ENCODE peak calls at places on chromosome 6, in nine cellular contexts. One of them, this sample, is unnamed.

GRCh38 chr6:166512567-166512966 is 73.9 kb downstream of the RAMACL start:
- DNase-seq in A673: no peak
- DNase-seq in neural progenitor cell: no peak
- DNase-seq in activated T-cell treated with anti-CD3 and anti-CD28 coated beads, Interleukin-2, amount 50 U/mL, for 4 hours: peak; percentile 41
- DNase-seq in cardiac fibroblast: no peak
- DNase-seq in stimulated activated CD4-positive, alpha-beta T cell treated with anti-CD3 and anti-CD28 coated beads, Interleukin-4, amount 100 ng/mL, for 4 hours: peak; percentile 41
- DNase-seq in stimulated activated naive CD4-positive, alpha-beta T cell: peak; percentile 15
- DNase-seq in kidney glomerular epithelial cell: no peak
- DNase-seq in NCI-H1417: no peak
- DNase-seq in this sample: no peak

GRCh38 chr6:128242765-128243403 is 277.5 kb downstream of the PTPRK start:
- DNase-seq in A673: no peak
- DNase-seq in neural progenitor cell: no peak
- DNase-seq in activated T-cell treated with anti-CD3 and anti-CD28 coated beads, Interleukin-2, amount 50 U/mL, for 4 hours: no peak
- DNase-seq in cardiac fibroblast: peak; percentile 47
- DNase-seq in stimulated activated CD4-positive, alpha-beta T cell treated with anti-CD3 and anti-CD28 coated beads, Interleukin-4, amount 100 ng/mL, for 4 hours: no peak
- DNase-seq in stimulated activated naive CD4-positive, alpha-beta T cell: no peak
- DNase-seq in kidney glomerular epithelial cell: no peak
- DNase-seq in NCI-H1417: no peak
- DNase-seq in this sample: no peak

GRCh38 chr6:148700713-148701392 is 46.0 kb upstream of the UST start:
- DNase-seq in A673: no peak
- DNase-seq in neural progenitor cell: peak; percentile 23
- DNase-seq in activated T-cell treated with anti-CD3 and anti-CD28 coated beads, Interleukin-2, amount 50 U/mL, for 4 hours: no peak
- DNase-seq in cardiac fibroblast: peak; percentile 72
- DNase-seq in stimulated activated CD4-positive, alpha-beta T cell treated with anti-CD3 and anti-CD28 coated beads, Interleukin-4, amount 100 ng/mL, for 4 hours: no peak
- DNase-seq in stimulated activated naive CD4-positive, alpha-beta T cell: no peak
- DNase-seq in kidney glomerular epithelial cell: no peak
- DNase-seq in NCI-H1417: peak; percentile 50
- DNase-seq in this sample: peak; percentile 16

GRCh38 chr6:161029195-161029809 is 37.7 kb downstream of the MAP3K4 start:
- DNase-seq in A673: no peak
- DNase-seq in neural progenitor cell: no peak
- DNase-seq in activated T-cell treated with anti-CD3 and anti-CD28 coated beads, Interleukin-2, amount 50 U/mL, for 4 hours: no peak
- DNase-seq in cardiac fibroblast: peak; percentile 80
- DNase-seq in stimulated activated CD4-positive, alpha-beta T cell treated with anti-CD3 and anti-CD28 coated beads, Interleukin-4, amount 100 ng/mL, for 4 hours: no peak
- DNase-seq in stimulated activated naive CD4-positive, alpha-beta T cell: no peak
- DNase-seq in kidney glomerular epithelial cell: peak; percentile 71
- DNase-seq in NCI-H1417: no peak
- DNase-seq in this sample: no peak

GRCh38 chr6:111161650-111162049 is 74.3 kb downstream of the SLC16A10 start:
- DNase-seq in A673: no peak
- DNase-seq in neural progenitor cell: no peak
- DNase-seq in activated T-cell treated with anti-CD3 and anti-CD28 coated beads, Interleukin-2, amount 50 U/mL, for 4 hours: no peak
- DNase-seq in cardiac fibroblast: no peak
- DNase-seq in stimulated activated CD4-positive, alpha-beta T cell treated with anti-CD3 and anti-CD28 coated beads, Interleukin-4, amount 100 ng/mL, for 4 hours: no peak
- DNase-seq in stimulated activated naive CD4-positive, alpha-beta T cell: no peak
- DNase-seq in kidney glomerular epithelial cell: no peak
- DNase-seq in NCI-H1417: no peak
- DNase-seq in this sample: no peak

GRCh38 chr6:155349129-155349528 is 34.8 kb upstream of the TFB1M start:
- DNase-seq in A673: no peak
- DNase-seq in neural progenitor cell: no peak
- DNase-seq in activated T-cell treated with anti-CD3 and anti-CD28 coated beads, Interleukin-2, amount 50 U/mL, for 4 hours: no peak
- DNase-seq in cardiac fibroblast: peak; percentile 35
- DNase-seq in stimulated activated CD4-positive, alpha-beta T cell treated with anti-CD3 and anti-CD28 coated beads, Interleukin-4, amount 100 ng/mL, for 4 hours: no peak
- DNase-seq in stimulated activated naive CD4-positive, alpha-beta T cell: no peak
- DNase-seq in kidney glomerular epithelial cell: no peak
- DNase-seq in NCI-H1417: no peak
- DNase-seq in this sample: no peak

GRCh38 chr6:14804001-14804401 is 441.9 kb upstream of the JARID2 start:
- DNase-seq in A673: no peak
- DNase-seq in neural progenitor cell: no peak
- DNase-seq in activated T-cell treated with anti-CD3 and anti-CD28 coated beads, Interleukin-2, amount 50 U/mL, for 4 hours: no peak
- DNase-seq in cardiac fibroblast: no peak
- DNase-seq in stimulated activated CD4-positive, alpha-beta T cell treated with anti-CD3 and anti-CD28 coated beads, Interleukin-4, amount 100 ng/mL, for 4 hours: no peak
- DNase-seq in stimulated activated naive CD4-positive, alpha-beta T cell: no peak
- DNase-seq in kidney glomerular epithelial cell: no peak
- DNase-seq in NCI-H1417: no peak
- DNase-seq in this sample: no peak

GRCh38 chr6:25497383-25497782 is 154.6 kb upstream of the SCGN start:
- DNase-seq in A673: no peak
- DNase-seq in neural progenitor cell: peak; percentile 11
- DNase-seq in activated T-cell treated with anti-CD3 and anti-CD28 coated beads, Interleukin-2, amount 50 U/mL, for 4 hours: no peak
- DNase-seq in cardiac fibroblast: no peak
- DNase-seq in stimulated activated CD4-positive, alpha-beta T cell treated with anti-CD3 and anti-CD28 coated beads, Interleukin-4, amount 100 ng/mL, for 4 hours: no peak
- DNase-seq in stimulated activated naive CD4-positive, alpha-beta T cell: no peak
- DNase-seq in kidney glomerular epithelial cell: no peak
- DNase-seq in NCI-H1417: no peak
- DNase-seq in this sample: no peak

GRCh38 chr6:56450376-56450775 is 192.3 kb downstream of the DST start:
- DNase-seq in A673: no peak
- DNase-seq in neural progenitor cell: no peak
- DNase-seq in activated T-cell treated with anti-CD3 and anti-CD28 coated beads, Interleukin-2, amount 50 U/mL, for 4 hours: no peak
- DNase-seq in cardiac fibroblast: no peak
- DNase-seq in stimulated activated CD4-positive, alpha-beta T cell treated with anti-CD3 and anti-CD28 coated beads, Interleukin-4, amount 100 ng/mL, for 4 hours: no peak
- DNase-seq in stimulated activated naive CD4-positive, alpha-beta T cell: no peak
- DNase-seq in kidney glomerular epithelial cell: no peak
- DNase-seq in NCI-H1417: no peak
- DNase-seq in this sample: no peak

GRCh38 chr6:134022650-134023049 is 29.8 kb downstream of the SLC2A12 start:
- DNase-seq in A673: no peak
- DNase-seq in neural progenitor cell: no peak
- DNase-seq in activated T-cell treated with anti-CD3 and anti-CD28 coated beads, Interleukin-2, amount 50 U/mL, for 4 hours: no peak
- DNase-seq in cardiac fibroblast: no peak
- DNase-seq in stimulated activated CD4-positive, alpha-beta T cell treated with anti-CD3 and anti-CD28 coated beads, Interleukin-4, amount 100 ng/mL, for 4 hours: no peak
- DNase-seq in stimulated activated naive CD4-positive, alpha-beta T cell: no peak
- DNase-seq in kidney glomerular epithelial cell: no peak
- DNase-seq in NCI-H1417: no peak
- DNase-seq in this sample: no peak

GRCh38 chr6:144493035-144493910 is 208.1 kb downstream of the UTRN start:
- DNase-seq in A673: no peak
- DNase-seq in neural progenitor cell: no peak
- DNase-seq in activated T-cell treated with anti-CD3 and anti-CD28 coated beads, Interleukin-2, amount 50 U/mL, for 4 hours: no peak
- DNase-seq in cardiac fibroblast: peak; percentile 81
- DNase-seq in stimulated activated CD4-positive, alpha-beta T cell treated with anti-CD3 and anti-CD28 coated beads, Interleukin-4, amount 100 ng/mL, for 4 hours: no peak
- DNase-seq in stimulated activated naive CD4-positive, alpha-beta T cell: no peak
- DNase-seq in kidney glomerular epithelial cell: no peak
- DNase-seq in NCI-H1417: no peak
- DNase-seq in this sample: no peak

GRCh38 chr6:3744901-3745470 is 6.5 kb downstream of the PXDC1 start:
- DNase-seq in A673: no peak
- DNase-seq in neural progenitor cell: no peak
- DNase-seq in activated T-cell treated with anti-CD3 and anti-CD28 coated beads, Interleukin-2, amount 50 U/mL, for 4 hours: no peak
- DNase-seq in cardiac fibroblast: no peak
- DNase-seq in stimulated activated CD4-positive, alpha-beta T cell treated with anti-CD3 and anti-CD28 coated beads, Interleukin-4, amount 100 ng/mL, for 4 hours: no peak
- DNase-seq in stimulated activated naive CD4-positive, alpha-beta T cell: no peak
- DNase-seq in kidney glomerular epithelial cell: no peak
- DNase-seq in NCI-H1417: no peak
- DNase-seq in this sample: no peak

GRCh38 chr6:163367388-163368183 is 46.9 kb upstream of the QKI start:
- DNase-seq in A673: no peak
- DNase-seq in neural progenitor cell: no peak
- DNase-seq in activated T-cell treated with anti-CD3 and anti-CD28 coated beads, Interleukin-2, amount 50 U/mL, for 4 hours: no peak
- DNase-seq in cardiac fibroblast: no peak
- DNase-seq in stimulated activated CD4-positive, alpha-beta T cell treated with anti-CD3 and anti-CD28 coated beads, Interleukin-4, amount 100 ng/mL, for 4 hours: no peak
- DNase-seq in stimulated activated naive CD4-positive, alpha-beta T cell: no peak
- DNase-seq in kidney glomerular epithelial cell: no peak
- DNase-seq in NCI-H1417: no peak
- DNase-seq in this sample: no peak

GRCh38 chr6:129598244-129599187 is 111.5 kb downstream of the ARHGAP18 start:
- DNase-seq in A673: peak; percentile 86
- DNase-seq in neural progenitor cell: peak; percentile 70
- DNase-seq in activated T-cell treated with anti-CD3 and anti-CD28 coated beads, Interleukin-2, amount 50 U/mL, for 4 hours: no peak
- DNase-seq in cardiac fibroblast: peak; percentile 90
- DNase-seq in stimulated activated CD4-positive, alpha-beta T cell treated with anti-CD3 and anti-CD28 coated beads, Interleukin-4, amount 100 ng/mL, for 4 hours: no peak
- DNase-seq in stimulated activated naive CD4-positive, alpha-beta T cell: peak; percentile 75
- DNase-seq in kidney glomerular epithelial cell: peak; percentile 54
- DNase-seq in NCI-H1417: peak; percentile 90
- DNase-seq in this sample: no peak

GRCh38 chr6:115363379-115363778 is 697.3 kb downstream of the FRK start:
- DNase-seq in A673: no peak
- DNase-seq in neural progenitor cell: no peak
- DNase-seq in activated T-cell treated with anti-CD3 and anti-CD28 coated beads, Interleukin-2, amount 50 U/mL, for 4 hours: no peak
- DNase-seq in cardiac fibroblast: no peak
- DNase-seq in stimulated activated CD4-positive, alpha-beta T cell treated with anti-CD3 and anti-CD28 coated beads, Interleukin-4, amount 100 ng/mL, for 4 hours: no peak
- DNase-seq in stimulated activated naive CD4-positive, alpha-beta T cell: no peak
- DNase-seq in kidney glomerular epithelial cell: no peak
- DNase-seq in NCI-H1417: no peak
- DNase-seq in this sample: no peak

GRCh38 chr6:20402181-20403079 is 751 bp downstream of the E2F3 start:
- DNase-seq in A673: peak; percentile 68
- DNase-seq in neural progenitor cell: peak; percentile 70
- DNase-seq in activated T-cell treated with anti-CD3 and anti-CD28 coated beads, Interleukin-2, amount 50 U/mL, for 4 hours: peak; percentile 15
- DNase-seq in cardiac fibroblast: peak; percentile 42
- DNase-seq in stimulated activated CD4-positive, alpha-beta T cell treated with anti-CD3 and anti-CD28 coated beads, Interleukin-4, amount 100 ng/mL, for 4 hours: peak; percentile 24
- DNase-seq in stimulated activated naive CD4-positive, alpha-beta T cell: peak; percentile 53
- DNase-seq in kidney glomerular epithelial cell: peak; percentile 31
- DNase-seq in NCI-H1417: peak; percentile 77
- DNase-seq in this sample: peak; percentile 40

GRCh38 chr6:39419607-39420006 is 97.1 kb upstream of the KCNK16 start:
- DNase-seq in A673: no peak
- DNase-seq in neural progenitor cell: no peak
- DNase-seq in activated T-cell treated with anti-CD3 and anti-CD28 coated beads, Interleukin-2, amount 50 U/mL, for 4 hours: no peak
- DNase-seq in cardiac fibroblast: no peak
- DNase-seq in stimulated activated CD4-positive, alpha-beta T cell treated with anti-CD3 and anti-CD28 coated beads, Interleukin-4, amount 100 ng/mL, for 4 hours: no peak
- DNase-seq in stimulated activated naive CD4-positive, alpha-beta T cell: no peak
- DNase-seq in kidney glomerular epithelial cell: no peak
- DNase-seq in NCI-H1417: no peak
- DNase-seq in this sample: no peak

GRCh38 chr6:15366003-15366535 is 120.2 kb downstream of the JARID2 start:
- DNase-seq in A673: peak; percentile 45
- DNase-seq in neural progenitor cell: no peak
- DNase-seq in activated T-cell treated with anti-CD3 and anti-CD28 coated beads, Interleukin-2, amount 50 U/mL, for 4 hours: no peak
- DNase-seq in cardiac fibroblast: no peak
- DNase-seq in stimulated activated CD4-positive, alpha-beta T cell treated with anti-CD3 and anti-CD28 coated beads, Interleukin-4, amount 100 ng/mL, for 4 hours: no peak
- DNase-seq in stimulated activated naive CD4-positive, alpha-beta T cell: no peak
- DNase-seq in kidney glomerular epithelial cell: no peak
- DNase-seq in NCI-H1417: peak; percentile 58
- DNase-seq in this sample: no peak

GRCh38 chr6:42845327-42845694 is 34.1 kb upstream of the RPL7L1 start:
- DNase-seq in A673: no peak
- DNase-seq in neural progenitor cell: no peak
- DNase-seq in activated T-cell treated with anti-CD3 and anti-CD28 coated beads, Interleukin-2, amount 50 U/mL, for 4 hours: no peak
- DNase-seq in cardiac fibroblast: no peak
- DNase-seq in stimulated activated CD4-positive, alpha-beta T cell treated with anti-CD3 and anti-CD28 coated beads, Interleukin-4, amount 100 ng/mL, for 4 hours: no peak
- DNase-seq in stimulated activated naive CD4-positive, alpha-beta T cell: no peak
- DNase-seq in kidney glomerular epithelial cell: no peak
- DNase-seq in NCI-H1417: peak; percentile 40
- DNase-seq in this sample: no peak

GRCh38 chr6:99614430-99615161 is 8.0 kb downstream of the PRDM13 start:
- DNase-seq in A673: peak; percentile 68
- DNase-seq in neural progenitor cell: peak; percentile 76
- DNase-seq in activated T-cell treated with anti-CD3 and anti-CD28 coated beads, Interleukin-2, amount 50 U/mL, for 4 hours: no peak
- DNase-seq in cardiac fibroblast: no peak
- DNase-seq in stimulated activated CD4-positive, alpha-beta T cell treated with anti-CD3 and anti-CD28 coated beads, Interleukin-4, amount 100 ng/mL, for 4 hours: no peak
- DNase-seq in stimulated activated naive CD4-positive, alpha-beta T cell: no peak
- DNase-seq in kidney glomerular epithelial cell: no peak
- DNase-seq in NCI-H1417: peak; percentile 87
- DNase-seq in this sample: no peak

GRCh38 chr6:12761376-12762115 is 45.0 kb downstream of the PHACTR1 start:
- DNase-seq in A673: peak; percentile 28
- DNase-seq in neural progenitor cell: no peak
- DNase-seq in activated T-cell treated with anti-CD3 and anti-CD28 coated beads, Interleukin-2, amount 50 U/mL, for 4 hours: no peak
- DNase-seq in cardiac fibroblast: peak; percentile 53
- DNase-seq in stimulated activated CD4-positive, alpha-beta T cell treated with anti-CD3 and anti-CD28 coated beads, Interleukin-4, amount 100 ng/mL, for 4 hours: no peak
- DNase-seq in stimulated activated naive CD4-positive, alpha-beta T cell: no peak
- DNase-seq in kidney glomerular epithelial cell: no peak
- DNase-seq in NCI-H1417: no peak
- DNase-seq in this sample: no peak

GRCh38 chr6:73610444-73611275 is 43.1 kb downstream of the SLC17A5 start:
- DNase-seq in A673: peak; percentile 65
- DNase-seq in neural progenitor cell: peak; percentile 16
- DNase-seq in activated T-cell treated with anti-CD3 and anti-CD28 coated beads, Interleukin-2, amount 50 U/mL, for 4 hours: no peak
- DNase-seq in cardiac fibroblast: peak; percentile 73
- DNase-seq in stimulated activated CD4-positive, alpha-beta T cell treated with anti-CD3 and anti-CD28 coated beads, Interleukin-4, amount 100 ng/mL, for 4 hours: no peak
- DNase-seq in stimulated activated naive CD4-positive, alpha-beta T cell: peak; percentile 60
- DNase-seq in kidney glomerular epithelial cell: peak; percentile 81
- DNase-seq in NCI-H1417: peak; percentile 44
- DNase-seq in this sample: no peak

GRCh38 chr6:38714239-38715015 is 684 bp upstream of the DNAH8 start:
- DNase-seq in A673: no peak
- DNase-seq in neural progenitor cell: no peak
- DNase-seq in activated T-cell treated with anti-CD3 and anti-CD28 coated beads, Interleukin-2, amount 50 U/mL, for 4 hours: no peak
- DNase-seq in cardiac fibroblast: no peak
- DNase-seq in stimulated activated CD4-positive, alpha-beta T cell treated with anti-CD3 and anti-CD28 coated beads, Interleukin-4, amount 100 ng/mL, for 4 hours: no peak
- DNase-seq in stimulated activated naive CD4-positive, alpha-beta T cell: no peak
- DNase-seq in kidney glomerular epithelial cell: no peak
- DNase-seq in NCI-H1417: no peak
- DNase-seq in this sample: no peak

GRCh38 chr6:131231103-131231502 is 95.8 kb downstream of the AKAP7 start:
- DNase-seq in A673: no peak
- DNase-seq in neural progenitor cell: no peak
- DNase-seq in activated T-cell treated with anti-CD3 and anti-CD28 coated beads, Interleukin-2, amount 50 U/mL, for 4 hours: no peak
- DNase-seq in cardiac fibroblast: peak; percentile 57
- DNase-seq in stimulated activated CD4-positive, alpha-beta T cell treated with anti-CD3 and anti-CD28 coated beads, Interleukin-4, amount 100 ng/mL, for 4 hours: no peak
- DNase-seq in stimulated activated naive CD4-positive, alpha-beta T cell: no peak
- DNase-seq in kidney glomerular epithelial cell: no peak
- DNase-seq in NCI-H1417: no peak
- DNase-seq in this sample: no peak

GRCh38 chr6:20589266-20589665 is 55.0 kb downstream of the CDKAL1 start:
- DNase-seq in A673: peak; percentile 34
- DNase-seq in neural progenitor cell: no peak
- DNase-seq in activated T-cell treated with anti-CD3 and anti-CD28 coated beads, Interleukin-2, amount 50 U/mL, for 4 hours: no peak
- DNase-seq in cardiac fibroblast: no peak
- DNase-seq in stimulated activated CD4-positive, alpha-beta T cell treated with anti-CD3 and anti-CD28 coated beads, Interleukin-4, amount 100 ng/mL, for 4 hours: no peak
- DNase-seq in stimulated activated naive CD4-positive, alpha-beta T cell: peak; percentile 12
- DNase-seq in kidney glomerular epithelial cell: no peak
- DNase-seq in NCI-H1417: no peak
- DNase-seq in this sample: no peak

GRCh38 chr6:14316911-14317535 is 199.5 kb downstream of the CD83 start:
- DNase-seq in A673: no peak
- DNase-seq in neural progenitor cell: peak; percentile 24
- DNase-seq in activated T-cell treated with anti-CD3 and anti-CD28 coated beads, Interleukin-2, amount 50 U/mL, for 4 hours: no peak
- DNase-seq in cardiac fibroblast: no peak
- DNase-seq in stimulated activated CD4-positive, alpha-beta T cell treated with anti-CD3 and anti-CD28 coated beads, Interleukin-4, amount 100 ng/mL, for 4 hours: no peak
- DNase-seq in stimulated activated naive CD4-positive, alpha-beta T cell: no peak
- DNase-seq in kidney glomerular epithelial cell: no peak
- DNase-seq in NCI-H1417: peak; percentile 94
- DNase-seq in this sample: peak; percentile 10